ENCODE peak calls at places on chromosomes 5 and 9, in four cellular contexts. U, T, V and S are unnamed samples.

GRCh38 chr9:101527066-101527465 is 6.6 kb upstream of the RNF20 start:
- DNase-seq in U (no peak), T (no peak), V (no peak), S (no peak)

GRCh38 chr5:154757647-154758406 is 2.6 kb downstream of the LARP1 start:
- DNase-seq in U (no peak), T (peak), V (no peak), S (no peak)

GRCh38 chr5:80579050-80579449 is 9.0 kb upstream of the ANKRD34B start:
- DNase-seq in U (no peak), T (no peak), V (no peak), S (no peak)

GRCh38 chr5:149961186-149961685 is 678 bp downstream of the SLC26A2 start:
- DNase-seq in U (no peak), T (no peak), V (no peak), S (no peak)

GRCh38 chr5:78127875-78128274 is 166.6 kb downstream of the AP3B1 start:
- DNase-seq in U (no peak), T (no peak), V (no peak), S (no peak)

GRCh38 chr9:134521817-134522501 is 119.6 kb upstream of the COL5A1 start:
- DNase-seq in U (no peak), T (no peak), V (no peak), S (no peak)

GRCh38 chr9:96135071-96135825 is 166.7 kb downstream of the HSD17B3 start:
- DNase-seq in U (peak), T (no peak), V (no peak), S (no peak)

GRCh38 chr5:102090770-102091169 is 205.3 kb downstream of the SLCO4C1 start:
- DNase-seq in U (no peak), T (no peak), V (no peak), S (peak)

GRCh38 chr5:142248853-142249462 is 75.9 kb downstream of the SPRY4 start:
- DNase-seq in U (no peak), T (no peak), V (no peak), S (peak)

GRCh38 chr5:151631941-151632340 is 40.8 kb upstream of the FAT2 start:
- DNase-seq in U (no peak), T (no peak), V (no peak), S (no peak)

GRCh38 chr5:15790446-15791005 is 290.5 kb downstream of the FBXL7 start:
- DNase-seq in U (no peak), T (no peak), V (no peak), S (no peak)

GRCh38 chr5:90866333-90866732 is 307.7 kb downstream of the ADGRV1 start:
- DNase-seq in U (no peak), T (peak), V (no peak), S (no peak)

GRCh38 chr9:115992834-115993233 is 160.8 kb upstream of the PAPPA start:
- DNase-seq in U (no peak), T (no peak), V (no peak), S (no peak)

GRCh38 chr9:22030101-22030598 is 21.0 kb upstream of the CDKN2B start:
- DNase-seq in U (no peak), T (peak), V (no peak), S (no peak)

GRCh38 chr9:95507456-95508241 is 9.1 kb downstream of the PTCH1 start:
- DNase-seq in U (peak), T (peak), V (peak), S (peak)

GRCh38 chr9:77015291-77016048 is 4.0 kb upstream of the FOXB2 start:
- DNase-seq in U (no peak), T (no peak), V (no peak), S (no peak)

GRCh38 chr9:111992523-111992922 is 95.9 kb downstream of the UGCG start:
- DNase-seq in U (no peak), T (peak), V (no peak), S (no peak)

GRCh38 chr5:53997736-53998627 is 312.4 kb downstream of the ARL15 start:
- DNase-seq in U (no peak), T (no peak), V (no peak), S (no peak)

GRCh38 chr5:179620703-179621350 is 2.6 kb downstream of the HNRNPH1 start:
- DNase-seq in U (peak), T (peak), V (no peak), S (no peak)

GRCh38 chr5:153157156-153157555 is 333.3 kb upstream of the GRIA1 start:
- DNase-seq in U (no peak), T (no peak), V (no peak), S (no peak)

GRCh38 chr5:120803282-120803681 is 339.2 kb downstream of the PRR16 start:
- DNase-seq in U (no peak), T (no peak), V (no peak), S (no peak)

GRCh38 chr5:110441035-110441434 is 285.4 kb downstream of the TMEM232 start:
- DNase-seq in U (no peak), T (no peak), V (no peak), S (peak)

GRCh38 chr5:114857951-114858401 is 311.7 kb downstream of the TRIM36 start:
- DNase-seq in U (no peak), T (no peak), V (no peak), S (no peak)

GRCh38 chr5:83503662-83504061 is 32.1 kb downstream of the VCAN start:
- DNase-seq in U (no peak), T (no peak), V (no peak), S (no peak)

GRCh38 chr9:27473135-27473534 is 51.0 kb upstream of the IFNK start:
- DNase-seq in U (peak), T (no peak), V (peak), S (no peak)

GRCh38 chr5:144207875-144208444 is 37.3 kb downstream of the KCTD16 start:
- DNase-seq in U (no peak), T (no peak), V (no peak), S (no peak)

GRCh38 chr9:35070823-35071813 is 1.3 kb downstream of the VCP start:
- DNase-seq in U (no peak), T (no peak), V (no peak), S (no peak)

GRCh38 chr5:102718819-102719218 is 36.3 kb upstream of the PAM start:
- DNase-seq in U (no peak), T (peak), V (no peak), S (no peak)

GRCh38 chr5:169350016-169350415 is 49.1 kb upstream of the SLIT3 start:
- DNase-seq in U (no peak), T (peak), V (no peak), S (no peak)

GRCh38 chr5:103475629-103476240 is 86.9 kb downstream of the NUDT12 start:
- DNase-seq in U (no peak), T (peak), V (no peak), S (peak)

GRCh38 chr5:64165500-64166200 is at the start of gene RNF180:
- DNase-seq in U (peak), T (no peak), V (peak), S (no peak)

GRCh38 chr5:39146831-39147540 is 72.4 kb downstream of the FYB1 start:
- DNase-seq in U (no peak), T (no peak), V (no peak), S (no peak)

GRCh38 chr9:76655121-76655531 is 109.1 kb upstream of the PCA3 start:
- DNase-seq in U (no peak), T (no peak), V (no peak), S (no peak)

GRCh38 chr5:96573513-96573894 is 88.7 kb upstream of the CAST start:
- DNase-seq in U (no peak), T (no peak), V (no peak), S (no peak)

GRCh38 chr5:68320094-68320986 is 104.8 kb downstream of the PIK3R1 start:
- DNase-seq in U (no peak), T (peak), V (no peak), S (no peak)
- H3K4me3 ChIP-seq in U (no peak), T (no peak), V (no peak), S (no peak)

GRCh38 chr9:121288557-121288873 is 20.6 kb downstream of the GSN start:
- DNase-seq in U (no peak), T (peak), V (no peak), S (no peak)
- H3K4me3 ChIP-seq in U (no peak), T (no peak), V (no peak), S (no peak)

GRCh38 chr5:127521138-127521770 is 3.8 kb downstream of the PRRC1 start:
- DNase-seq in U (no peak), T (no peak), V (no peak), S (no peak)
- H3K4me3 ChIP-seq in U (no peak), T (no peak), V (no peak), S (no peak)

GRCh38 chr5:136892026-136892425 is 526.7 kb upstream of the TRPC7 start:
- DNase-seq in U (no peak), T (no peak), V (no peak), S (no peak)

GRCh38 chr5:136890431-136891148 is 525.2 kb upstream of the TRPC7 start:
- DNase-seq in U (no peak), T (no peak), V (no peak), S (no peak)

GRCh38 chr5:136886623-136887022 is 521.3 kb upstream of the TRPC7 start:
- DNase-seq in U (no peak), T (no peak), V (no peak), S (no peak)

GRCh38 chr5:136891601-136892000 is 526.3 kb upstream of the TRPC7 start:
- DNase-seq in U (no peak), T (no peak), V (no peak), S (no peak)

GRCh38 chr5:136891175-136891574 is 525.8 kb upstream of the TRPC7 start:
- DNase-seq in U (no peak), T (no peak), V (no peak), S (no peak)
- H3K4me3 ChIP-seq in U (no peak), T (no peak), V (no peak), S (no peak)

GRCh38 chr5:157900644-157901043 is 41.7 kb upstream of the CLINT1 start:
- DNase-seq in U (no peak), T (no peak), V (no peak), S (no peak)
- H3K4me3 ChIP-seq in U (no peak), T (no peak), V (no peak), S (no peak)

DNA sequence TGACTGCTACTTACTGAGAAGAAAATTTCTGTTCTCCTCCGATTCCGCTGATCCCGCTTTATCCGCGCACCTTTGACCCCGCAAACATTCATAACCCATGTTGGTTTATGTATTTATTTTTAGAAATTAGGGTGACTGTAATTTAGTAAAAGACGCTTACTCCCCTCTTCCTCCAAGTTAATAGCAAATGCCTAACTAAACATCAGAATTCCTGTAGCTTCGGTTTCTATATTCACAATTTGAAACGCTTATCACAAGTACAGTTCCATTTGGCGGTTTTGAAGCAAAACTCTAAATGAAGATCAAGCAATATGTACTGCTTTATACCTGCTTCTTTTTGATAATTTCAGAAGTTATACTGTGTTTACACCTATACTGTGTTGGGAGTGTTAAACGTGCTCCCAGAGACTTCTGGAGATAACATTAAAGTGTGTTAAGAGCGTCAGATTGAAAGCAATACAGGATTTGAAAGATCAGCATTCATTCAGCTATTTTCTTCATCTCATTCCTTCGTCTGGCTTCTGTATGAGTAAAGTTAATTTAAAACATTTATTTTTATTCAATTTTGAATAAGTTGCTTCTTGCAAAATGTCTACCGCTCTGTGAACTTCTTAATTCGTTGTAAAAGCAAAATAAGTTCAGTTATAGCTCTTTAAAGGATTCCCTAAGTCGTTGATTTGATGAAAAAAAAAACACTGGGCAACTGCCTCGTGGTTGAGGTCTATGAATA is 2.4 kb downstream of the PRDM6 start:
- DNase-seq in U (no peak), T (no peak), V (no peak), S (no peak)
- H3K4me3 ChIP-seq in U (peak), T (no peak), V (no peak), S (no peak)

GRCh38 chr9:130576176-130576575 is 3.2 kb upstream of the FUBP3 start:
- DNase-seq in U (no peak), T (no peak), V (no peak), S (peak)
- H3K4me3 ChIP-seq in U (no peak), T (no peak), V (no peak), S (peak)

GRCh38 chr5:138725153-138725884 is 27.9 kb upstream of the CTNNA1 start:
- DNase-seq in U (peak), T (peak), V (peak), S (peak)
- H3K4me3 ChIP-seq in U (peak), T (peak), V (no peak), S (no peak)